ENCODE peak calls at places on chromosomes 13 and 19, in four cellular contexts. One of them, this sample, is unnamed.

GRCh38 chr19:50697414-50698124 is 22.0 kb downstream of the SHANK1 start:
- DNase-seq in H9: no peak
- DNase-seq in lower lobe of right lung: no peak
- DNase-seq in CD8-positive, alpha-beta memory T cell: no peak
- DNase-seq in this sample: no peak

GRCh38 chr19:45505151-45505995 is 1.9 kb upstream of the VASP start:
- DNase-seq in lower lobe of right lung: no peak
- DNase-seq in CD8-positive, alpha-beta memory T cell: no peak
- DNase-seq in H9: no peak
- DNase-seq in this sample: no peak

GRCh38 chr19:4916292-4917082 is 7.2 kb downstream of the UHRF1 start:
- DNase-seq in lower lobe of right lung: no peak
- DNase-seq in CD8-positive, alpha-beta memory T cell: peak; percentile 71
- DNase-seq in H9: no peak
- DNase-seq in this sample: no peak

GRCh38 chr19:30338878-30339623 is 33.1 kb upstream of the ZNF536 start:
- DNase-seq in lower lobe of right lung: no peak
- DNase-seq in H9: no peak
- DNase-seq in CD8-positive, alpha-beta memory T cell: no peak
- DNase-seq in this sample: no peak

GRCh38 chr19:49555600-49556411 is 24.6 kb downstream of the NOSIP start:
- DNase-seq in lower lobe of right lung: peak; percentile 85
- DNase-seq in CD8-positive, alpha-beta memory T cell: peak; percentile 89
- DNase-seq in H9: peak; percentile 94
- DNase-seq in this sample: no peak

GRCh38 chr19:17001603-17002183 is 24.9 kb downstream of the CPAMD8 start:
- DNase-seq in lower lobe of right lung: no peak
- DNase-seq in CD8-positive, alpha-beta memory T cell: peak; percentile 88
- DNase-seq in H9: no peak
- DNase-seq in this sample: no peak

GRCh38 chr19:30423481-30423880 is 51.3 kb downstream of the ZNF536 start:
- DNase-seq in H9: no peak
- DNase-seq in CD8-positive, alpha-beta memory T cell: no peak
- DNase-seq in lower lobe of right lung: no peak
- DNase-seq in this sample: no peak

GRCh38 chr13:40220299-40220935 is 446.0 kb downstream of the FOXO1 start:
- DNase-seq in lower lobe of right lung: no peak
- DNase-seq in CD8-positive, alpha-beta memory T cell: no peak
- DNase-seq in H9: no peak
- DNase-seq in this sample: no peak

GRCh38 chr19:19613456-19613855 is 5.0 kb downstream of the PBX4 start:
- DNase-seq in CD8-positive, alpha-beta memory T cell: no peak
- DNase-seq in H9: no peak
- DNase-seq in lower lobe of right lung: no peak
- DNase-seq in this sample: no peak

GRCh38 chr13:113187905-113188595 is 20.4 kb downstream of the PCID2 start:
- DNase-seq in lower lobe of right lung: no peak
- DNase-seq in H9: no peak
- DNase-seq in CD8-positive, alpha-beta memory T cell: no peak
- DNase-seq in this sample: no peak
- H3K27ac ChIP-seq in lower lobe of right lung: no peak overlapping the region
- H3K27ac ChIP-seq in H9: no peak overlapping the region
- H3K27ac ChIP-seq in CD8-positive, alpha-beta memory T cell: no peak overlapping the region
- H3K27ac ChIP-seq in this sample: no peak overlapping the region

DNA sequence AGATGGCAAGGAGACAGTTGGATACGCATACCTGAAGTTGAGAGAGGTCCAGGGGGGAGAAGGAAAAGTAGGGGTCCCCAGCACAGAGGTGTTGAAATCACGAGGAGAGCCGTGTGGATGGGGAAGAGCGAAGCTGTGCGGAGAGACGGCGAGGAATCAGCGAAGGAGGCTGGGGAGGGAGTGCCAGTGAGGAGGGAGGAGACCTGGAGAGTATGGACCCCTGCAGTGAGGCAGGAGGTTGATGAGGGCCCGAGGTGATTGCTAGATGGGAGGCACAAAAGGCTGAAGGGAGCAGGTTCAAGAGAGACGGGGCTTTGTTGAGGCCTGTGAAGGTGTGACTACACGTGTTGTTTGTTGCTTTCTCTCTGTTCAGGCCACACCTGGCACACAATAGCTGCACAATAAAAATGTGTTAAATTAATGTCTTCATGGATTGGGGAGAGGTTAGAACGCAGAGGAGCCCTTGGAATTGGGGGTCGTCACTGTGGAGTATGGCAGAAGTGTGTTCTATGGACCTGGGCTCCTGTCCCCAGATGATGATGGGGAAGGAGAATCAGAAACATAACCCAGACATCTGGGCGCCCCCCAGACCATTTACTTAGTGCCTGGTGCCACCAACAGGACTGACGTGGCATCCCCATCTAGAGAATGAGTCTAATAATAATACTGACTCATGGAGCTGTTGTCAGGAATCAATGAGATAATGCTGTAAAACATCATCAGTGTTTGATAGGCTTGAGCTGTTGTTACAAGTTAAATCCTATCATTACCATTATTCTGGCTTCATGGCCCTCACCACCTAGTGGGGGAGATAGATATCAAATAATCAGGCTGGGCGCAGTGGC is 137.5 kb downstream of the SIPA1L3 start:
- DNase-seq in lower lobe of right lung: no peak
- DNase-seq in H9: no peak
- DNase-seq in CD8-positive, alpha-beta memory T cell: no peak
- DNase-seq in this sample: no peak
- H3K27ac ChIP-seq in lower lobe of right lung: no peak overlapping the region
- H3K27ac ChIP-seq in H9: no peak overlapping the region
- H3K27ac ChIP-seq in CD8-positive, alpha-beta memory T cell: no peak overlapping the region
- H3K27ac ChIP-seq in this sample: no peak overlapping the region

DNA sequence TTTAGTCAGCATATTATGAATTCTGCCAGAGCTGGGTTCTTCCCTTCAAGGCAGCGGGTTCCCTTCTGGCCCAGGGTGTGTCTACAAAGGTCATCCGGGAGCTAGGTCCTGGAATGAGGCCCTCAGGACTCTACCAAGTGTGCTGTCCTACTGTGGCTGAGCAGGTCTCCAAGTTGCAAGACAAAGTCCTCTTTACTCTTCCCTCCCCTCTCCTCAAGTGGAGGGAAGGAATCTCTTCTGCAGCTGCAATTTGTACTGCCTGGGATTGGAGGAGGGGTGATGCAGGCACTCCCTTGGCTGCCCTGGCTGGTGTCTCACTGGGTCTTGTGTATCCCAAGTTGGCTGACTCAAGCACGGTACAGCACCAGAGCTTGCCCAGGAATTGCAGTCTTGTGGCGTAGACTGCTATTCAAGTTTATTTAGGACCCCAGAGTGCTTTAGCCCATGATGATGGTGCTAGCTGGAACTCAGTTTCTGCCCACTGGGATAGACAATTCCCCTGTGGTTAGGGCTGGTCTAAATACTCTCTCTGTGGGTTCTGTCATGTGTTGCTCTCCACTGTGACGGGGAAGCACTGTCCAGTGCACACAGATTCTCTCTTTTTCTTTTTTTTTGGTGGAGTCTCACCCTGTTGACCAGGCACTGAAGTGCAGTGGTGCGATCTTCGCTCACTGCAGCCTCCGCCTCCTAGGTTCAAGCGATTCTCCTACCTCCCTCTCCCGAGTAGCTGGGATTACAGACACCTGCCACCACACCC is 28.5 kb downstream of the RFC3 start:
- DNase-seq in H9: no peak
- DNase-seq in CD8-positive, alpha-beta memory T cell: no peak
- DNase-seq in lower lobe of right lung: no peak
- DNase-seq in this sample: no peak
- H3K27ac ChIP-seq in H9: no peak overlapping the region
- H3K27ac ChIP-seq in CD8-positive, alpha-beta memory T cell: no peak overlapping the region
- H3K27ac ChIP-seq in lower lobe of right lung: no peak overlapping the region
- H3K27ac ChIP-seq in this sample: no peak overlapping the region

GRCh38 chr13:62305758-62306157 is 890.1 kb upstream of the PCDH20 start:
- DNase-seq in H9: no peak
- DNase-seq in lower lobe of right lung: no peak
- DNase-seq in CD8-positive, alpha-beta memory T cell: no peak
- DNase-seq in this sample: no peak
- H3K27ac ChIP-seq in H9: no peak overlapping the region
- H3K27ac ChIP-seq in lower lobe of right lung: no peak overlapping the region
- H3K27ac ChIP-seq in CD8-positive, alpha-beta memory T cell: no peak overlapping the region
- H3K27ac ChIP-seq in this sample: no peak overlapping the region

GRCh38 chr19:15291089-15291488 is 41.2 kb downstream of the BRD4 start:
- DNase-seq in lower lobe of right lung: no peak
- DNase-seq in H9: no peak
- DNase-seq in CD8-positive, alpha-beta memory T cell: no peak
- DNase-seq in this sample: no peak
- H3K27ac ChIP-seq in lower lobe of right lung: no peak overlapping the region
- H3K27ac ChIP-seq in H9: no peak overlapping the region
- H3K27ac ChIP-seq in CD8-positive, alpha-beta memory T cell: no peak overlapping the region
- H3K27ac ChIP-seq in this sample: no peak overlapping the region

GRCh38 chr13:51541037-51541436 is 43.2 kb upstream of the WDFY2 start:
- DNase-seq in CD8-positive, alpha-beta memory T cell: no peak
- DNase-seq in lower lobe of right lung: no peak
- DNase-seq in H9: no peak
- DNase-seq in this sample: no peak

GRCh38 chr13:51542358-51542972 is 41.8 kb upstream of the WDFY2 start:
- DNase-seq in lower lobe of right lung: no peak
- DNase-seq in CD8-positive, alpha-beta memory T cell: no peak
- DNase-seq in H9: no peak
- DNase-seq in this sample: no peak

GRCh38 chr13:51541809-51542258 is 42.4 kb upstream of the WDFY2 start:
- DNase-seq in lower lobe of right lung: no peak
- DNase-seq in H9: no peak
- DNase-seq in CD8-positive, alpha-beta memory T cell: no peak
- DNase-seq in this sample: no peak

GRCh38 chr13:51538626-51539179 is 45.6 kb upstream of the WDFY2 start:
- DNase-seq in lower lobe of right lung: no peak
- DNase-seq in H9: no peak
- DNase-seq in CD8-positive, alpha-beta memory T cell: no peak
- DNase-seq in this sample: no peak

DNA sequence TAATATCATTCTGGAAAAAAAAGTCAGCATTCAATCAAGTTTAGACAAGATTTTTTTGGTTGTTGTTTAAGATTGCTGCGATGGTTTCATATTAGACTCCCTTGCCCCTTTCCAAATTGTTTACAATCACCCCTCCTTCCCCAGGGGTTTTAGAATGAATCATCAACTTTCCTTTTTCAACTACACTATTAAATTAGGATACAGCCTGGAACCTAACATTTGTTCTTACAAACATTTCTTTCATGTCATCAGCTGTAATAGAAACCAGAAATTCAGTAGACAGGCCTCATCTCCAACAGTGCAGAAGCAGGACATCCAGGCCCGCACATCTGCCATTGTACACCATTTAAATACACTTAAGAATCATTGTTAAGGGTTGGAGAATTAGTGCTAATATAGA is 44.4 kb upstream of the WDFY2 start:
- DNase-seq in lower lobe of right lung: no peak
- DNase-seq in CD8-positive, alpha-beta memory T cell: no peak
- DNase-seq in H9: no peak
- DNase-seq in this sample: no peak
- H3K27ac ChIP-seq in lower lobe of right lung: no peak overlapping the region
- H3K27ac ChIP-seq in CD8-positive, alpha-beta memory T cell: no peak overlapping the region
- H3K27ac ChIP-seq in H9: no peak overlapping the region
- H3K27ac ChIP-seq in this sample: no peak overlapping the region

GRCh38 chr13:36151591-36151990 is 20.4 kb upstream of the DCLK1 start:
- DNase-seq in H9: no peak
- DNase-seq in CD8-positive, alpha-beta memory T cell: no peak
- DNase-seq in lower lobe of right lung: no peak
- DNase-seq in this sample: no peak
- H3K27ac ChIP-seq in H9: no peak overlapping the region
- H3K27ac ChIP-seq in CD8-positive, alpha-beta memory T cell: no peak overlapping the region
- H3K27ac ChIP-seq in lower lobe of right lung: no peak overlapping the region
- H3K27ac ChIP-seq in this sample: no peak overlapping the region

GRCh38 chr13:100140441-100140840 is 51.5 kb downstream of the PCCA start:
- DNase-seq in lower lobe of right lung: no peak
- DNase-seq in H9: no peak
- DNase-seq in CD8-positive, alpha-beta memory T cell: no peak
- DNase-seq in this sample: no peak
- H3K27ac ChIP-seq in lower lobe of right lung: no peak overlapping the region
- H3K27ac ChIP-seq in H9: no peak overlapping the region
- H3K27ac ChIP-seq in CD8-positive, alpha-beta memory T cell: no peak overlapping the region
- H3K27ac ChIP-seq in this sample: no peak overlapping the region

GRCh38 chr13:111114362-111115050 is 604 bp upstream of the ARHGEF7 start:
- DNase-seq in CD8-positive, alpha-beta memory T cell: peak; percentile 23
- DNase-seq in H9: peak; percentile 50
- DNase-seq in lower lobe of right lung: no peak
- DNase-seq in this sample: no peak
- H3K27ac ChIP-seq in CD8-positive, alpha-beta memory T cell: no peak overlapping the region
- H3K27ac ChIP-seq in H9: no peak overlapping the region
- H3K27ac ChIP-seq in lower lobe of right lung: peak overlapping the region; percentile 79
- H3K27ac ChIP-seq in this sample: peak overlapping the region; percentile 58